ENCODE peak calls at places on chromosomes 1 and 21, in four cellular contexts. E is cardiac fibroblast, B is pons, O is epithelial cell of esophagus. P is an unnamed sample.

GRCh38 chr1:86866665-86867064 is 47.3 kb downstream of the SELENOF start:
- DNase-seq in B (no peak), O (peak; percentile 66), E (peak; percentile 63), P (no peak)

GRCh38 chr1:215891673-215892072 is 324.6 kb downstream of the KCTD3 start:
- DNase-seq in E (no peak), O (no peak), B (no peak), P (peak; percentile 67)

GRCh38 chr1:17414022-17414421 is 25.5 kb downstream of the RCC2 start:
- DNase-seq in O (no peak), E (no peak), B (no peak), P (no peak)

GRCh38 chr1:87329051-87329755 is 523 bp downstream of the LMO4 start:
- DNase-seq in B (peak; percentile 69), O (peak; percentile 49), E (peak; percentile 68), P (peak; percentile 41)

GRCh38 chr1:171913385-171913784 is 72.1 kb downstream of the DNM3 start:
- DNase-seq in O (peak; percentile 63), B (peak; percentile 90), E (peak; percentile 59), P (no peak)

GRCh38 chr1:8002329-8003320 is 23.5 kb downstream of the ERRFI1 start:
- DNase-seq in O (no peak), B (no peak), E (no peak), P (no peak)

GRCh38 chr1:117928881-117929339 is 511 bp downstream of the GDAP2 start:
- DNase-seq in O (peak; percentile 66), E (peak; percentile 63), B (peak; percentile 64), P (no peak)

GRCh38 chr21:37783016-37783415 is 133.2 kb downstream of the KCNJ6 start:
- DNase-seq in O (no peak), B (no peak), E (peak; percentile 12), P (no peak)

GRCh38 chr1:168958562-168959289 is 147.8 kb upstream of the ATP1B1 start:
- DNase-seq in O (peak; percentile 28), E (peak; percentile 44), B (no peak), P (no peak)

GRCh38 chr1:213669964-213670691 is 317.6 kb upstream of the PROX1 start:
- DNase-seq in B (no peak), E (no peak), O (no peak), P (no peak)

GRCh38 chr1:60461889-60462595 is 388.5 kb upstream of the C1orf87 start:
- DNase-seq in O (no peak), E (no peak), B (no peak), P (no peak)

GRCh38 chr1:245197911-245198379 is 43.2 kb downstream of the KIF26B start:
- DNase-seq in E (peak; percentile 86), B (no peak), O (no peak), P (no peak)